ENCODE peak calls at places on chromosomes 2 and 18, in six cellular contexts. U is PC-3, A is thoracic aorta, T is SJCRH30, B is psoas muscle, D is cardiac muscle cell. Q is an unnamed sample.

GRCh38 chr2:132651115-132652099 is 18.6 kb downstream of the LYPD1 start:
- DNase-seq in U (peak; percentile 29), A (no peak), T (peak; percentile 45), B (no peak), D (peak; percentile 60), Q (peak; percentile 33)

GRCh38 chr2:137031731-137032130 is 266.4 kb downstream of the THSD7B start:
- DNase-seq in U (no peak), A (no peak), T (no peak), B (no peak), D (no peak), Q (no peak)

GRCh38 chr18:9569178-9569577 is 45.2 kb downstream of the PPP4R1 start:
- DNase-seq in U (no peak), A (no peak), T (no peak), B (no peak), D (no peak), Q (no peak)

GRCh38 chr2:212135739-212136138 is 402.9 kb downstream of the ERBB4 start:
- DNase-seq in U (no peak), A (no peak), T (no peak), B (no peak), D (no peak), Q (peak; percentile 35)

GRCh38 chr2:190910341-190911136 is 29.9 kb downstream of the GLS start:
- DNase-seq in U (peak; percentile 25), A (no peak), T (no peak), B (no peak), D (peak; percentile 43), Q (no peak)

GRCh38 chr2:149924028-149924427 is 336.5 kb upstream of the MMADHC start:
- DNase-seq in U (peak; percentile 61), A (no peak), T (no peak), B (no peak), D (no peak), Q (no peak)

GRCh38 chr2:238900511-238900910 is 52.6 kb downstream of the TWIST2 start:
- DNase-seq in U (no peak), A (no peak), T (no peak), B (peak; percentile 23), D (peak; percentile 63), Q (no peak)

GRCh38 chr2:70935468-70936164 is at the start of gene ATP6V1B1:
- DNase-seq in U (no peak), A (no peak), T (no peak), B (no peak), D (no peak), Q (peak; percentile 82)

GRCh38 chr18:3912705-3913104 is 462.7 kb downstream of the TGIF1 start:
- DNase-seq in U (no peak), A (no peak), T (no peak), B (no peak), D (no peak), Q (no peak)

GRCh38 chr2:138491495-138491862 is 10.1 kb upstream of the SPOPL start:
- DNase-seq in U (no peak), A (no peak), T (no peak), B (no peak), D (no peak), Q (no peak)

GRCh38 chr2:11665510-11666362 is 4.3 kb downstream of the NTSR2 start:
- DNase-seq in U (peak; percentile 80), A (no peak), T (no peak), B (no peak), D (no peak), Q (no peak)

GRCh38 chr2:107927034-107927534 is 59.2 kb upstream of the SLC5A7 start:
- DNase-seq in U (no peak), A (no peak), T (no peak), B (no peak), D (no peak), Q (no peak)

GRCh38 chr2:227846831-227847230 is 24.6 kb upstream of the DAW1 start:
- DNase-seq in U (no peak), A (no peak), T (no peak), B (no peak), D (no peak), Q (no peak)

GRCh38 chr2:197261808-197262226 is 48.8 kb downstream of the ANKRD44 start:
- DNase-seq in U (no peak), A (no peak), T (no peak), B (no peak), D (peak; percentile 34), Q (no peak)

GRCh38 chr2:72533767-72534166 is 292.1 kb downstream of the EXOC6B start:
- DNase-seq in U (peak; percentile 73), A (no peak), T (no peak), B (no peak), D (peak; percentile 24), Q (no peak)

GRCh38 chr18:28457784-28458183 is 280.9 kb upstream of the CDH2 start:
- DNase-seq in U (peak; percentile 41), A (no peak), T (no peak), B (no peak), D (no peak), Q (no peak)

GRCh38 chr2:172252154-172252553 is 149.5 kb upstream of the DLX2 start:
- DNase-seq in U (no peak), A (no peak), T (no peak), B (peak; percentile 70), D (no peak), Q (no peak)

GRCh38 chr18:52544086-52544485 is 204.1 kb downstream of the DCC start:
- DNase-seq in U (no peak), A (no peak), T (no peak), B (no peak), D (no peak), Q (no peak)

GRCh38 chr2:144111443-144111842 is 408.5 kb downstream of the ZEB2 start:
- DNase-seq in U (peak; percentile 56), A (no peak), T (peak; percentile 9), B (no peak), D (peak; percentile 71), Q (no peak)

GRCh38 chr2:221465776-221466175 is 106.3 kb downstream of the EPHA4 start:
- DNase-seq in U (no peak), A (no peak), T (peak; percentile 2), B (no peak), D (peak; percentile 36), Q (no peak)

GRCh38 chr2:196957442-196957841 is 30.9 kb upstream of the PGAP1 start:
- DNase-seq in U (no peak), A (no peak), T (peak; percentile 28), B (no peak), D (no peak), Q (peak; percentile 18)

GRCh38 chr2:159035790-159036411 is 67.5 kb downstream of the TANC1 start:
- DNase-seq in U (peak; percentile 93), A (no peak), T (peak; percentile 74), B (no peak), D (peak; percentile 51), Q (peak; percentile 69)

DNA sequence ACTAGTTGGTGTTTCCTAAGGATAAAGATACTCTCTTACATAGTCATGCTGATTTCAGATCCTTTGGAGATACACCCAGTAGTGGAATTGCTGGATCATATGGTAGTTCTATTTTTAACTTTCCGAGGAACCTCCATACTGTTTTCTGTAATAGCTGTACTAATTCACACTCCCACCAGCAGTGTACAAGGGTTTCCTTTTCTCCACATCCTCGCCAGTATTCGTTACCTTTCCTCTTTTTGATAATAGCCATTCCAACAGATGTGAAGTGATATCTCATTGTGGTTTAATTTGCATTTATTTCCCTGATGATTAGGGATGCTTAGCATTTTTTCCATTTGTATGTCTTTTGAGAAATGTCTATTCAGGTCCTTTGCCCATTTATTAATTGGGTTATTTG is 34.0 kb downstream of the ACTR2 start:
- DNase-seq in U (no peak), A (no peak), T (no peak), B (no peak), D (no peak), Q (no peak)
- H3K36me3 ChIP-seq in U (peaks cover 36% of the 10 kb centered on the region), A (no peaks in the 10 kb centered on the region), T (peaks cover 33% of the 10 kb centered on the region), B (peaks cover 45% of the 10 kb centered on the region), D (peaks cover 4% of the 10 kb centered on the region), Q (peaks cover 39% of the 10 kb centered on the region)

DNA sequence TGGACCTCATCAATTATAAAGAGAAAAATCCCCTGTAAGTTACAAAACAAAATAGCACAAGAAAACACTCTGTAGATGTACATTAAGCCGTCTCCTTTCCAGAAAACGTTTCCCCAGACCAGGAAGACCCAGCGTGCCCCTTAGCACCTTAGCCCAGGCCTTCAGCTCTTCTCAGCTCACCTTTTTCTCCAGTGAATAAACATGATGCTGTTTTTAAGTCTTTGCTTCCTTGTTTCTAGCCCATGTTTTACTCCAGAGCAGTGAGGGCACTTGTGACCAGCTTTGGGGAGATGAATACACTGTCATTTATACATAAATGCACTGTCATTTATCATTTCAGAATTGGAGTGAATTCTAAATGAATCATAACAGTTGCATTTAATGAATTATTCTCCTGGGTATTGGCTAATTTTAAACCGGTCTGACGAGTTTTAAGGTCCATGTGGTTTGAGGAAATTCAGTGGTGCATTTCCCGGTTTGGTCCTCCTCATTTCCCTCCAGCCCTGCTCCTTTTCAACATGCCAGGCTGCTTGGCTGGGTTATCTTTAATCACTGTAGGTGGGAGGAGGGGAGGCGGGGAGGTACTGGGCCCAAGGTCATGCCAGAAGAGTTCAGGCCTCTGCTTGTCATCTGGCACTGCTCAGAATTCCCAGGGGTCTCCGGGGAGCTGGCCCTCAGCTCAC is 23.8 kb downstream of the PRKCE start:
- DNase-seq in U (peak; percentile 95), A (no peak), T (no peak), B (no peak), D (peak; percentile 61), Q (no peak)
- H3K27ac ChIP-seq in U (peak overlapping the region; percentile 88), A (no peak overlapping the region), T (no peak overlapping the region), B (no peak overlapping the region), D (peak overlapping the region; percentile 64), Q (no peak overlapping the region)

GRCh38 chr18:12726774-12727550 is 24.1 kb downstream of the PSMG2 start:
- DNase-seq in U (peak; percentile 92), A (peak; percentile 31), T (peak; percentile 72), B (no peak), D (peak; percentile 82), Q (peak; percentile 61)
- H3K36me3 ChIP-seq in U (peaks cover 20% of the 10 kb centered on the region), A (peaks cover 13% of the 10 kb centered on the region), T (peaks cover 7% of the 10 kb centered on the region), B (peaks cover 52% of the 10 kb centered on the region), D (peaks cover 18% of the 10 kb centered on the region), Q (peaks cover 37% of the 10 kb centered on the region)

DNA sequence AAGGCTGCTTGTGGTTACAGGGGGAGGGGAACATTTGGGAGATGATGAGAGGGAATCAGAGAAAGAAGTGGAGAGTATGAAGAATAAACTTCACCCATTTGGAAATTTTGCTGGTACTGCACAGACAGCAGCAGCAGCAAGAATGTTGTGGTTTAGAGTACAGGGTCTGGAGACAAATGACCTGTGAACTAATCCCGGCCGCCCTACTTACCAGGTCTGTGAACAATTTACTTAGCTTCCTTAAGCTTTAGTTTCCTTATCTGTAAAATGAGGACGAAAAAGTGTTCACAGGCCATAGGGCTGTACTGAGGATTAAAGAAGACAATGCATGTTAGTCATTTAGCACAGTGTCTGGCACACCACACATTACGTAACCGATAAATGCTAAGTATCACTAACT is 685.4 kb upstream of the CELF4 start:
- DNase-seq in U (no peak), A (no peak), T (peak; percentile 24), B (no peak), D (no peak), Q (peak; percentile 16)
- H3K27ac ChIP-seq in U (no peak overlapping the region), A (no peak overlapping the region), T (peak overlapping the region; percentile 50), B (no peak overlapping the region), D (no peak overlapping the region), Q (no peak overlapping the region)

DNA sequence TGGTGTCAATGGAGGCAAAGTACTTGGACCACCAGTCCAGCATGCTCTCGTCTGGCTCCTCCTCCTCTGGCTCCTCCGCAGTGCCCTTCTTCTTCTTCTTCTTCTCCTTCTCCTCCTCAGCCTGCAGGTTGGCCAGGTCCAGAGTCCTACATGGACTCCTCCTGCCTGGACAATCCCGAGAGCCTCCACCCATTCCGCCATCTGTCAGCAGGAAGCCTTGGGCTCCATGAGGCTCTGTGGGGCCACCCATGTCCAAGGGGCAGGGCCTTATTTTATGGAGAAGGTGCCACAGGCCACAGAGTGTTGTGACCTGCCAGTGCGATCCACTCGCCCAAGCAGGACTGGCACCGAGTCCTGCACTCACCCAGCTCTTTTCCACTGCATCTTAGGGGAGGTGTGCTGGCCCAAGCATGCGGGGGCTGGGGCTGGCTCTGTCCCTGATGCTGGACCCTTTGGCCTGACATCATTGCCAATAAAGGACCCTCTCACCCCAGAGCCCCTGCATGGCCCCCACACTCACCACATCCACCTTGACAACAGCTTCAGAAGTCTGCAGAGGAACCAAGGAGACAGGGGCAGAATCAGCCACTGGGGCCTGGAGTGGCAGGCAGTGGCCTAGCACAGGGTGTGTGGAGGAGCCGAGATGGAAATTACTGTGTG is 7.2 kb downstream of the OTOF start:
- DNase-seq in U (no peak), A (no peak), T (no peak), B (no peak), D (no peak), Q (no peak)
- H3K36me3 ChIP-seq in U (no peaks in the 10 kb centered on the region), A (no peaks in the 10 kb centered on the region), T (no peaks in the 10 kb centered on the region), B (no peaks in the 10 kb centered on the region), D (no peaks in the 10 kb centered on the region), Q (no peaks in the 10 kb centered on the region)

Q was measured in WERI-Rb-1.